ENCODE peak calls at places on chromosomes 13 and 19, in five cellular contexts. S, I, Z, C and P are unnamed samples.

GRCh38 chr13:42215578-42216421 is 56.2 kb upstream of the AKAP11 start:
- DNase-seq in Z (no peak), C (no peak), S (peak), I (peak), P (no peak)

GRCh38 chr13:92461831-92462230 is 764.8 kb upstream of the GPC6 start:
- DNase-seq in S (no peak), Z (no peak), C (no peak), I (no peak), P (no peak)

GRCh38 chr13:109610517-109610916 is 175.9 kb downstream of the IRS2 start:
- DNase-seq in S (peak), Z (no peak), I (no peak), C (no peak), P (no peak)

GRCh38 chr13:89925107-89925506 is 1422.4 kb upstream of the MIR17HG start:
- DNase-seq in I (no peak), S (peak), C (no peak), Z (no peak), P (no peak)

GRCh38 chr13:50244913-50245574 is 229.8 kb downstream of the KCNRG start:
- DNase-seq in S (no peak), Z (no peak), I (no peak), C (no peak), P (no peak)

GRCh38 chr19:10290439-10290875 is 705 bp downstream of the ICAM5 start:
- DNase-seq in S (peak), I (no peak), C (no peak), Z (no peak), P (no peak)

GRCh38 chr19:1746401-1747284 is 6.7 kb upstream of the ONECUT3 start:
- DNase-seq in C (no peak), Z (no peak), S (no peak), I (no peak), P (no peak)

GRCh38 chr19:13968383-13968935 is 16.1 kb downstream of the DCAF15 start:
- DNase-seq in S (no peak), I (no peak), C (no peak), Z (no peak), P (no peak)

GRCh38 chr13:60629158-60629557 is 232.1 kb downstream of the TDRD3 start:
- DNase-seq in Z (no peak), I (no peak), C (no peak), S (no peak), P (no peak)

GRCh38 chr19:7861619-7862412 is 12.4 kb downstream of the PRR36 start:
- DNase-seq in Z (no peak), I (no peak), C (no peak), S (peak), P (no peak)

GRCh38 chr13:25943666-25944065 is 108.2 kb downstream of the SHISA2 start:
- DNase-seq in S (no peak), Z (no peak), C (no peak), I (no peak), P (no peak)

GRCh38 chr13:44972956-44973581 is 16.2 kb downstream of the NUFIP1 start:
- DNase-seq in S (no peak), I (no peak), C (no peak), Z (no peak), P (no peak)

GRCh38 chr13:45331981-45332830 is 8.8 kb downstream of the TPT1 start:
- DNase-seq in Z (no peak), C (no peak), S (no peak), I (no peak), P (no peak)

GRCh38 chr19:49749055-49749716 is 13.9 kb downstream of the TSKS start:
- DNase-seq in S (no peak), C (no peak), Z (no peak), I (no peak), P (no peak)

GRCh38 chr13:75101997-75102720 is 379.8 kb downstream of the TBC1D4 start:
- DNase-seq in S (peak), C (no peak), I (no peak), Z (no peak), P (no peak)

GRCh38 chr19:54662730-54663129 is at the start of gene LILRB4:
- DNase-seq in I (no peak), S (no peak), C (no peak), Z (no peak), P (no peak)

GRCh38 chr19:2900296-2901252 is at the start of gene ZNF57:
- DNase-seq in S (peak), C (peak), I (peak), Z (peak), P (peak)

GRCh38 chr13:113840541-113841354 is 23.1 kb downstream of the GAS6 start:
- DNase-seq in Z (no peak), I (no peak), S (no peak), C (no peak), P (no peak)

GRCh38 chr19:2813235-2814160 is 6.2 kb upstream of the ZNF554 start:
- DNase-seq in S (no peak), C (no peak), I (no peak), Z (no peak), P (no peak)

GRCh38 chr13:45542391-45542790 is 73.1 kb downstream of the ERICH6B start:
- DNase-seq in I (no peak), Z (no peak), S (no peak), C (no peak), P (no peak)

GRCh38 chr13:75687145-75687763 is 51.1 kb downstream of the LMO7 start:
- DNase-seq in C (no peak), S (no peak), I (no peak), Z (no peak), P (no peak)

GRCh38 chr13:98195054-98195791 is 18.2 kb upstream of the RNF113B start:
- DNase-seq in Z (no peak), I (no peak), S (no peak), C (no peak), P (no peak)

GRCh38 chr19:6417713-6418561 is 6.7 kb downstream of the KHSRP start:
- DNase-seq in C (no peak), I (no peak), Z (peak), S (peak), P (no peak)

GRCh38 chr13:105936816-105937215 is 598.6 kb downstream of the EFNB2 start:
- DNase-seq in S (no peak), C (no peak), I (no peak), Z (no peak), P (no peak)

GRCh38 chr19:368624-369020 is 24.0 kb upstream of the MIER2 start:
- DNase-seq in S (no peak), C (no peak), Z (no peak), I (no peak), P (no peak)

GRCh38 chr13:103358245-103358932 is 292.2 kb upstream of the SLC10A2 start:
- DNase-seq in C (no peak), Z (no peak), S (no peak), I (no peak), P (no peak)

GRCh38 chr13:26219726-26220125 is 2.4 kb downstream of the RNF6 start:
- DNase-seq in Z (no peak), S (no peak), I (no peak), C (no peak), P (no peak)

GRCh38 chr13:112684041-112684440 is 5.8 kb upstream of the ATP11A start:
- DNase-seq in S (no peak), Z (no peak), I (no peak), C (no peak), P (no peak)

GRCh38 chr13:24172071-24172470 is 11.6 kb downstream of the SPATA13 start:
- DNase-seq in C (no peak), I (no peak), Z (no peak), S (no peak), P (no peak)

DNA sequence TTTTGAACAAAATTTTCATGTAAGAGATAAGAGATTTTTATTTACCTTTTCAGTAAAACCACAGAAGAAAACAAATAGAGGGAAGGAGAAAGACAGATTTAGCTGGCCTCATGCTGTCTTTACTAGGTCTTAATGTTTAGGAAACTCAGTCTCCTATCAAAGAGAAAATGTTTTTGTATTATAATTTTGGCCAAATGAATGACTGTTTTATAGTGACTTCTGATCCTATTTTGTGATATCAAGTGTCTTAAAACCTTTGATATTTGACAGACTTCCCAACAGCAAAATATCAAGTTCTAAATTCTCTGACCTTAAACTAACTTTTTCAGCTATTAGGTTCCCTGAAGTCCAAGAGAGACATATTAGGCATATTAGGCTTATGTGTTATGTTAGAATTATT is 27.0 kb downstream of the CRYL1 start:
- DNase-seq in S (no peak), Z (no peak), I (no peak), C (no peak), P (no peak)
- TF ChIP-seq CTCF in S (no peak), Z (no peak), I (no peak), C (no peak), P (no peak)

DNA sequence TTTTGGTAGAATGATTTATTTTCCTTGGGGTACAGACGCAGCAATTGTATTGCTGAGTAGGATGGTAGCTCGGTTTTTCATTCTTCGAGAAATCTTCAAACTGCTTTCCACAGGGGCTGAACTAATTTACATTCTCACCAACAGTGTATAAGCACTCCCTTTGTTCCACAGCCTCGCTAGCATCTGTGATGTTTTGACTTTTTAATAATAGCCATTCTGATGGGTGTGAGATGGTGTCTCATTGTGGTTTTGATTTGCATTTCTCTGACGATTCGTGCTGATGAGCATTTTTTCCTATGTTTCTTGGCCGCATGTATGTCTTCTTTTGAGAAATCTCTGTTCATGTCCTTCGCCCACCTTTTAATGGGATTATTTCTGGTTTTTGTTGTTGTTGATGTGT is 54.8 kb upstream of the UQCRFS1 start:
- DNase-seq in Z (no peak), S (no peak), I (no peak), C (no peak), P (no peak)
- TF ChIP-seq CTCF in Z (no peak), S (no peak), I (no peak), C (no peak), P (no peak)

GRCh38 chr13:22175211-22175610 is 504.3 kb downstream of the FGF9 start:
- DNase-seq in Z (no peak), C (no peak), I (no peak), S (peak), P (no peak)

GRCh38 chr13:22173605-22174004 is 502.7 kb downstream of the FGF9 start:
- DNase-seq in S (no peak), Z (no peak), C (no peak), I (no peak), P (no peak)

GRCh38 chr13:22176968-22177545 is 506.2 kb downstream of the FGF9 start:
- DNase-seq in S (no peak), C (no peak), I (no peak), Z (no peak), P (no peak)

GRCh38 chr13:22178878-22179277 is 508.0 kb downstream of the FGF9 start:
- DNase-seq in C (no peak), S (no peak), I (no peak), Z (no peak), P (no peak)

DNA sequence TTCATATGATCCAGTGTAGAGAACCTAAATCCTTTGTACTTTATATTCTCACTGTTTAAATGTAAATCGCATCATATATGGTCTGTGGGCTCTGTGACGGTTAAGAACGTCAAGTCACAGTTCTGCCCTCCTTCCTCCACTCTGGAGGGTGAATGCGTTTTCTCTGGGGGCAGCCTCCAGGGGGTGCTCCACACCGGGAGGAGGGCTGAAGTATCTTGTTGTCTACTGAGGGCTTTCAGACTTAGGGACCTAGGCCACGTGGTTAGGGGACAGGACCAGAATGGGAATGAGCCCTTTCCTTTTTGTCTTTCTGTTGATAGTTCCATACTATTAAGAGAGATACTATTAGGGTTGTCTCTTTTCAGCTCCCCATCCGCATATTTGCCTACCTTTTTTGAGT is 504.9 kb downstream of the FGF9 start:
- DNase-seq in C (no peak), I (no peak), Z (no peak), S (no peak), P (no peak)
- TF ChIP-seq CTCF in C (no peak), I (no peak), Z (no peak), S (no peak), P (no peak)

GRCh38 chr13:27960362-27961226 is 8.5 kb downstream of the CDX2 start:
- DNase-seq in I (peak), Z (no peak), C (peak), S (peak), P (no peak)
- TF ChIP-seq CTCF in I (peak), Z (no peak), C (no peak), S (peak), P (no peak)

GRCh38 chr19:53156888-53157287 is 2.0 kb downstream of the ZNF347 start:
- DNase-seq in C (no peak), I (no peak), S (no peak), Z (no peak), P (no peak)
- TF ChIP-seq CTCF in C (no peak), I (no peak), S (no peak), Z (no peak), P (no peak)

GRCh38 chr19:40601061-40601973 is at the start of gene LTBP4:
- DNase-seq in I (no peak), Z (peak), S (no peak), C (no peak), P (no peak)
- TF ChIP-seq CTCF in I (peak), Z (no peak), S (no peak), C (no peak), P (no peak)